ENCODE peak calls at places on chromosomes 11 and 22, in seven cellular contexts. One of them, this sample, is unnamed.

GRCh38 chr11:72413914-72414628 is 20.3 kb downstream of the CLPB start:
- DNase-seq in mammary epithelial cell: peak; percentile 62
- DNase-seq in PC-3: peak; percentile 90
- DNase-seq in fibroblast of lung: peak; percentile 65
- DNase-seq in DND-41: peak; percentile 78
- DNase-seq in K562: peak; percentile 85
- DNase-seq in neural progenitor cell: peak; percentile 80
- DNase-seq in this sample: peak; percentile 81

GRCh38 chr11:35248558-35249323 is 109.8 kb downstream of the CD44 start:
- DNase-seq in PC-3: no peak
- DNase-seq in K562: no peak
- DNase-seq in DND-41: no peak
- DNase-seq in fibroblast of lung: no peak
- DNase-seq in neural progenitor cell: no peak
- DNase-seq in mammary epithelial cell: no peak
- DNase-seq in this sample: no peak

GRCh38 chr11:1879342-1879940 is 12.3 kb downstream of the PRR33 start:
- DNase-seq in neural progenitor cell: no peak
- DNase-seq in fibroblast of lung: no peak
- DNase-seq in PC-3: no peak
- DNase-seq in DND-41: no peak
- DNase-seq in K562: no peak
- DNase-seq in mammary epithelial cell: no peak
- DNase-seq in this sample: no peak

GRCh38 chr11:107591098-107591445 is at the start of gene ELMOD1:
- DNase-seq in K562: peak; percentile 65
- DNase-seq in mammary epithelial cell: peak; percentile 27
- DNase-seq in DND-41: no peak
- DNase-seq in fibroblast of lung: peak; percentile 47
- DNase-seq in neural progenitor cell: peak; percentile 85
- DNase-seq in PC-3: peak; percentile 45
- DNase-seq in this sample: peak; percentile 71

GRCh38 chr11:115674831-115675230 is 170.6 kb upstream of the CADM1 start:
- DNase-seq in K562: no peak
- DNase-seq in neural progenitor cell: no peak
- DNase-seq in PC-3: no peak
- DNase-seq in mammary epithelial cell: no peak
- DNase-seq in fibroblast of lung: peak; percentile 20
- DNase-seq in DND-41: no peak
- DNase-seq in this sample: no peak

GRCh38 chr11:61701298-61701993 is 21.3 kb downstream of the DAGLA start:
- DNase-seq in mammary epithelial cell: no peak
- DNase-seq in PC-3: peak; percentile 38
- DNase-seq in DND-41: peak; percentile 19
- DNase-seq in K562: peak; percentile 44
- DNase-seq in fibroblast of lung: no peak
- DNase-seq in neural progenitor cell: peak; percentile 72
- DNase-seq in this sample: no peak

GRCh38 chr22:47997052-47997568 is 1234.7 kb downstream of the TBC1D22A start:
- DNase-seq in mammary epithelial cell: no peak
- DNase-seq in PC-3: no peak
- DNase-seq in K562: no peak
- DNase-seq in DND-41: no peak
- DNase-seq in neural progenitor cell: peak; percentile 40
- DNase-seq in fibroblast of lung: no peak
- DNase-seq in this sample: peak; percentile 21

GRCh38 chr11:69996451-69996850 is 81.7 kb upstream of the ANO1 start:
- DNase-seq in neural progenitor cell: no peak
- DNase-seq in fibroblast of lung: no peak
- DNase-seq in mammary epithelial cell: no peak
- DNase-seq in K562: no peak
- DNase-seq in PC-3: no peak
- DNase-seq in DND-41: no peak
- DNase-seq in this sample: no peak

GRCh38 chr22:17091851-17092250 is 7.1 kb downstream of the IL17RA start:
- DNase-seq in fibroblast of lung: no peak
- DNase-seq in PC-3: no peak
- DNase-seq in mammary epithelial cell: no peak
- DNase-seq in DND-41: no peak
- DNase-seq in K562: no peak
- DNase-seq in neural progenitor cell: no peak
- DNase-seq in this sample: no peak

GRCh38 chr11:65562020-65562419 is 3.9 kb upstream of the LTBP3 start:
- DNase-seq in K562: no peak
- DNase-seq in DND-41: no peak
- DNase-seq in mammary epithelial cell: no peak
- DNase-seq in PC-3: no peak
- DNase-seq in neural progenitor cell: no peak
- DNase-seq in fibroblast of lung: no peak
- DNase-seq in this sample: no peak

GRCh38 chr11:63687845-63688244 is 6.5 kb downstream of the RTN3 start:
- DNase-seq in DND-41: no peak
- DNase-seq in PC-3: no peak
- DNase-seq in K562: no peak
- DNase-seq in mammary epithelial cell: no peak
- DNase-seq in neural progenitor cell: no peak
- DNase-seq in fibroblast of lung: no peak
- DNase-seq in this sample: no peak

GRCh38 chr22:39243443-39244072 is 1.2 kb downstream of the PDGFB start:
- DNase-seq in neural progenitor cell: peak; percentile 53
- DNase-seq in PC-3: peak; percentile 29
- DNase-seq in DND-41: no peak
- DNase-seq in mammary epithelial cell: peak; percentile 56
- DNase-seq in fibroblast of lung: no peak
- DNase-seq in K562: peak; percentile 29
- DNase-seq in this sample: peak; percentile 31

GRCh38 chr22:39240841-39241631 is 3.7 kb downstream of the PDGFB start:
- DNase-seq in PC-3: peak; percentile 49
- DNase-seq in neural progenitor cell: peak; percentile 35
- DNase-seq in fibroblast of lung: no peak
- DNase-seq in mammary epithelial cell: peak; percentile 31
- DNase-seq in K562: peak; percentile 30
- DNase-seq in DND-41: no peak
- DNase-seq in this sample: peak; percentile 75

GRCh38 chr22:39242809-39243442 is 1.9 kb downstream of the PDGFB start:
- DNase-seq in DND-41: no peak
- DNase-seq in PC-3: peak; percentile 73
- DNase-seq in mammary epithelial cell: peak; percentile 67
- DNase-seq in K562: no peak
- DNase-seq in neural progenitor cell: peak; percentile 53
- DNase-seq in fibroblast of lung: no peak
- DNase-seq in this sample: peak; percentile 42

GRCh38 chr22:39242389-39242808 is 2.4 kb downstream of the PDGFB start:
- DNase-seq in PC-3: no peak
- DNase-seq in mammary epithelial cell: no peak
- DNase-seq in neural progenitor cell: peak; percentile 72
- DNase-seq in K562: peak; percentile 31
- DNase-seq in DND-41: no peak
- DNase-seq in fibroblast of lung: no peak
- DNase-seq in this sample: peak; percentile 32

DNA sequence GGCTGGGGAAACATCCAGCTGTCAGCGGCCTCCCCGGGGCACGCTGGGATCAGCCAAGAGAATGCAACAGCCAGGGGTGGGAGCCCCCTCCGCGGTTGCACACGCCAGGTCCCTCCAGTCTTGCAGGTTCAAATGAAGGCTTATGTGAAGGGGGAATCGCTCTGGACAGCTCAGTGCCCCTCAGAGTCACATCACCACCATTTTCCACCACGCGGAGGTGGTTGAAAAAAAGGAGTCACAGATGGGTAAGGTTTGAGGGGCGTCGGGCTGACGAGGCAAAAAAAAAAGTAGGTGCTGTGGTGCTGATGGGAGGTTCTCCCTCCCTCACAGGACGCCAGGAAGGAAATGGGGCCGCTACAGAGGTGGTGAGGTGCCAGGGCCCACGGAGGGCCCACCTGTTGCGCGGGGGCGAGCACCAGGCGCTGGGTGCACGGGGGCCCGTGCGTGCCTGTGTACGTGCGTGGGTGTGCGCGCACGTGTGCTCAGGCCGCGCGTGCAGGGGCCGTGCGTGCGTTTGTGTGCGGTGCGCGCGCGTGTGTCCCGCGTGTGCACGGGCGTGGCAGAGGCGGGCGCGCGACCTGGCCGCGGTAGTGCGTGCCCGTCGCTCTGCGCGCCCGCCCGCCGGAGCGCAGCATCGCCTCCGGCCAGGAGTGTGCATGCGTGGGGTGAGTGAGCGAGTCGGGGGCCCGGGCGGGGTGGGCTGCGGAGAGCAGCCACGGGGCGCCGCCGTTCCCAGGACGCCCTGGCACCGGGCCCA is 3.0 kb downstream of the PDGFB start:
- DNase-seq in mammary epithelial cell: no peak
- DNase-seq in K562: no peak
- DNase-seq in DND-41: no peak
- DNase-seq in fibroblast of lung: no peak
- DNase-seq in neural progenitor cell: no peak
- DNase-seq in PC-3: no peak
- DNase-seq in this sample: no peak
- TF ChIP-seq EZH2 in mammary epithelial cell: no peak
- TF ChIP-seq EZH2 in K562: no peak
- TF ChIP-seq EZH2 in DND-41: no peak
- TF ChIP-seq EZH2 in fibroblast of lung: peak; percentile 97
- TF ChIP-seq EZH2 in neural progenitor cell: no peak
- TF ChIP-seq EZH2 in PC-3: no peak
- TF ChIP-seq EZH2 in this sample: no peak

GRCh38 chr11:4610258-4610935 is 2.4 kb upstream of the TRIM68 start:
- DNase-seq in mammary epithelial cell: no peak
- DNase-seq in fibroblast of lung: no peak
- DNase-seq in K562: no peak
- DNase-seq in neural progenitor cell: no peak
- DNase-seq in PC-3: no peak
- DNase-seq in DND-41: no peak
- DNase-seq in this sample: peak; percentile 10
- H3K4me3 ChIP-seq in mammary epithelial cell: no peak overlapping the region
- H3K4me3 ChIP-seq in fibroblast of lung: peak overlapping the region; percentile 18
- H3K4me3 ChIP-seq in K562: no peak overlapping the region
- H3K4me3 ChIP-seq in neural progenitor cell: no peak overlapping the region
- H3K4me3 ChIP-seq in PC-3: peak overlapping the region; percentile 35
- H3K4me3 ChIP-seq in DND-41: no peak overlapping the region
- H3K4me3 ChIP-seq in this sample: peak overlapping the region; percentile 3

GRCh38 chr11:113475160-113475761 is at the start of gene DRD2:
- DNase-seq in PC-3: no peak
- DNase-seq in K562: no peak
- DNase-seq in DND-41: no peak
- DNase-seq in neural progenitor cell: peak; percentile 86
- DNase-seq in mammary epithelial cell: peak; percentile 24
- DNase-seq in fibroblast of lung: peak; percentile 20
- DNase-seq in this sample: no peak

GRCh38 chr11:113477321-113477720 is 2.1 kb upstream of the DRD2 start:
- DNase-seq in neural progenitor cell: peak; percentile 50
- DNase-seq in fibroblast of lung: no peak
- DNase-seq in DND-41: no peak
- DNase-seq in K562: peak; percentile 20
- DNase-seq in mammary epithelial cell: no peak
- DNase-seq in PC-3: no peak
- DNase-seq in this sample: no peak

GRCh38 chr11:113476553-113476952 is 1.4 kb upstream of the DRD2 start:
- DNase-seq in DND-41: no peak
- DNase-seq in mammary epithelial cell: no peak
- DNase-seq in fibroblast of lung: no peak
- DNase-seq in neural progenitor cell: no peak
- DNase-seq in K562: no peak
- DNase-seq in PC-3: no peak
- DNase-seq in this sample: no peak

GRCh38 chr11:113473983-113474361 is 1.2 kb downstream of the DRD2 start:
- DNase-seq in PC-3: no peak
- DNase-seq in K562: no peak
- DNase-seq in fibroblast of lung: no peak
- DNase-seq in mammary epithelial cell: no peak
- DNase-seq in DND-41: no peak
- DNase-seq in neural progenitor cell: no peak
- DNase-seq in this sample: no peak

DNA sequence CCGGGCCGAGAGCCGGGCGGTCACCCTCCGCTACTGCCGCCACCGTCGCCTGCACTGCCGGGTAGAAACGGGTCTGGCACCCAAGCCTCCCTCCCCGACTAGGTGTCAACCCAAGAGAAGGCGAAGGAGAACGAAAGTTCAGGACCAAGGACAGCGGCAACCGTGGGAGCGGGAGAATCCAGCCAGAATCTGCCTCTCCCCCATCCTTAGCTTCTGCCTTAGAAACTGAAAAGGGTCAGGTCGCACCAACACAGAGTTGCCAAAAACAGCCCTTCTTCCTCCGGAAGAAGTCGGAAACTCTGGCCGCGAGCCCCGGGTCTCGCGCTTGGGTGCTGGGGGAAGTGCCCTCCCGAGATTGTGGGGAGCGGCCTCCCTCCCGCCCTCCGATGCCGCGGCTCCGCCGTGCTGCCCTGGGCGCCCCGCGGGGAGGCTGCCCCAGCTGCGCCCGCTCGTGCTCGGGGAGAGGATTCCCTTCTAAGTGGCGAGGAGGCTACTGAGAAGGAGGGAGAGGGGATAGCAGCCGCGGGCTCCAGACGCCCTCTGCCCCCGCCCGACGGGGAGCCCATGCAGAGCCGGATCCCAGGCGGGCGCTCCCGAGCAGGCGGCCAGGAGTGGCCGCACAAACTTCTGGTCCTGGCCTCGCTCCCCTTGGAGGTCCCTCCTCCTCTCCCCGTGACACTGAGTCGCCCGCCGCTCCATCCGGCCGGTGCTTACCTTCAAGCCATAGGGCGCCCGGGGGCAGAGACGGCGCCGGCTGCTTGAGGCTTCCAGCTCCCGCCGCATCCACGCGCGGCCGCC is 637 bp downstream of the DRD2 start:
- DNase-seq in DND-41: peak; percentile 56
- DNase-seq in mammary epithelial cell: peak; percentile 84
- DNase-seq in K562: peak; percentile 72
- DNase-seq in fibroblast of lung: peak; percentile 71
- DNase-seq in neural progenitor cell: peak; percentile 95
- DNase-seq in PC-3: peak; percentile 93
- DNase-seq in this sample: peak; percentile 70
- TF ChIP-seq EZH2 in DND-41: no peak
- TF ChIP-seq EZH2 in mammary epithelial cell: no peak
- TF ChIP-seq EZH2 in K562: no peak
- TF ChIP-seq EZH2 in fibroblast of lung: peak; percentile 69
- TF ChIP-seq EZH2 in neural progenitor cell: no peak
- TF ChIP-seq EZH2 in PC-3: peak; percentile 99
- TF ChIP-seq EZH2 in this sample: no peak

GRCh38 chr22:40054486-40054885 is 59.7 kb downstream of the FAM83F start:
- DNase-seq in fibroblast of lung: no peak
- DNase-seq in PC-3: no peak
- DNase-seq in DND-41: no peak
- DNase-seq in neural progenitor cell: no peak
- DNase-seq in mammary epithelial cell: no peak
- DNase-seq in K562: no peak
- DNase-seq in this sample: no peak

GRCh38 chr22:40053460-40053859 is 58.7 kb downstream of the FAM83F start:
- DNase-seq in DND-41: no peak
- DNase-seq in PC-3: no peak
- DNase-seq in fibroblast of lung: no peak
- DNase-seq in mammary epithelial cell: no peak
- DNase-seq in neural progenitor cell: no peak
- DNase-seq in K562: no peak
- DNase-seq in this sample: no peak

GRCh38 chr22:40056163-40056958 is 61.6 kb downstream of the FAM83F start:
- DNase-seq in neural progenitor cell: no peak
- DNase-seq in K562: no peak
- DNase-seq in PC-3: no peak
- DNase-seq in mammary epithelial cell: no peak
- DNase-seq in fibroblast of lung: no peak
- DNase-seq in DND-41: no peak
- DNase-seq in this sample: no peak

GRCh38 chr22:40057652-40058051 is 62.9 kb downstream of the FAM83F start:
- DNase-seq in mammary epithelial cell: no peak
- DNase-seq in K562: no peak
- DNase-seq in PC-3: no peak
- DNase-seq in DND-41: no peak
- DNase-seq in neural progenitor cell: no peak
- DNase-seq in fibroblast of lung: no peak
- DNase-seq in this sample: no peak

GRCh38 chr22:40055143-40055926 is 60.6 kb downstream of the FAM83F start:
- DNase-seq in K562: peak; percentile 39
- DNase-seq in fibroblast of lung: no peak
- DNase-seq in PC-3: no peak
- DNase-seq in neural progenitor cell: no peak
- DNase-seq in mammary epithelial cell: peak; percentile 35
- DNase-seq in DND-41: no peak
- DNase-seq in this sample: peak; percentile 60
- H3K4me3 ChIP-seq in K562: no peak overlapping the region
- H3K4me3 ChIP-seq in fibroblast of lung: no peak overlapping the region
- H3K4me3 ChIP-seq in PC-3: no peak overlapping the region
- H3K4me3 ChIP-seq in neural progenitor cell: no peak overlapping the region
- H3K4me3 ChIP-seq in mammary epithelial cell: no peak overlapping the region
- H3K4me3 ChIP-seq in DND-41: no peak overlapping the region
- H3K4me3 ChIP-seq in this sample: peak overlapping the region; percentile 19